ENCODE peak calls at places on chromosomes 2 and 18, in nine cellular contexts. G is RWPE1; H is GM04504; C is IMR-90; A is NCI-H1105 treated with DMSO at 0.1 percent for 48 hours; R is stimulated activated CD4-positive, alpha-beta T cell treated with anti-CD3 and anti-CD28 coated beads, Interleukin-2, amount 100 ng/mL, for 48 hours; V is mesothelial cell of epicardium; M is GM12865; K is heart left ventricle. O is an unnamed sample.

GRCh38 chr18:23380001-23380550 is 73.0 kb upstream of the RIOK3 start:
- DNase-seq in V (no peak), M (no peak), C (peak), A (no peak), G (no peak), H (no peak), K (no peak), R (no peak), O (no peak)

GRCh38 chr18:23487738-23488625 is 15.3 kb upstream of the RMC1 start:
- DNase-seq in H (no peak), R (peak), A (no peak), V (no peak), M (peak), G (no peak), C (peak), K (no peak), O (no peak)

GRCh38 chr2:203062126-203062525 is 47.5 kb downstream of the NBEAL1 start:
- DNase-seq in R (no peak), G (no peak), M (no peak), C (peak), K (no peak), V (no peak), H (no peak), A (no peak), O (no peak)

GRCh38 chr2:180519276-180519675 is 461.1 kb upstream of the UBE2E3 start:
- DNase-seq in K (no peak), M (no peak), R (no peak), V (no peak), A (no peak), H (no peak), C (peak), G (peak), O (no peak)

GRCh38 chr2:54572262-54572635 is 116.1 kb downstream of the SPTBN1 start:
- DNase-seq in V (no peak), A (no peak), K (no peak), G (peak), M (peak), C (peak), H (peak), R (no peak), O (no peak)

GRCh38 chr2:232286011-232286868 is 92.3 kb upstream of the ALPP start:
- DNase-seq in R (no peak), G (peak), V (no peak), C (no peak), K (no peak), M (no peak), A (no peak), H (no peak), O (no peak)

GRCh38 chr2:58640042-58640441 is 398.9 kb upstream of the FANCL start:
- DNase-seq in G (no peak), C (no peak), V (no peak), H (no peak), R (no peak), M (no peak), A (no peak), K (no peak), O (peak)

GRCh38 chr18:8807502-8807833 is 102.1 kb downstream of the MTCL1 start:
- DNase-seq in V (no peak), M (no peak), R (no peak), A (no peak), H (no peak), G (no peak), K (no peak), C (no peak), O (no peak)

GRCh38 chr2:171807831-171808393 is 86.1 kb downstream of the SLC25A12 start:
- DNase-seq in C (no peak), G (peak), A (no peak), H (no peak), R (no peak), V (no peak), K (no peak), M (no peak), O (no peak)

GRCh38 chr2:232879618-232880494 is 9.8 kb downstream of the SNORC start:
- DNase-seq in G (no peak), M (no peak), R (no peak), K (no peak), V (no peak), C (no peak), H (no peak), A (no peak), O (no peak)

GRCh38 chr2:28369355-28369754 is 23.3 kb upstream of the FOSL2 start:
- DNase-seq in K (no peak), R (no peak), M (no peak), G (no peak), C (no peak), V (no peak), H (no peak), A (no peak), O (no peak)

O was measured in SJCRH30.